ENCODE peak calls at places on chromosome 2, in four cellular contexts. D is fibroblast of lung, V is heart right ventricle, H is stomach. N is an unnamed sample.

GRCh38 chr2:16127958-16128357 is 187.6 kb downstream of the MYCN start:
- DNase-seq in D (no peak), V (no peak), H (no peak), N (no peak)

GRCh38 chr2:176096986-176097819 is 2.4 kb upstream of the HOXD12 start:
- DNase-seq in D (peak; percentile 66), V (peak; percentile 63), H (peak; percentile 76), N (peak; percentile 74)

GRCh38 chr2:19933351-19933981 is 31.7 kb upstream of the TTC32 start:
- DNase-seq in D (peak; percentile 38), V (no peak), H (no peak), N (no peak)

GRCh38 chr2:168140892-168141291 is 106.5 kb downstream of the STK39 start:
- DNase-seq in D (no peak), V (no peak), H (no peak), N (no peak)

GRCh38 chr2:33146112-33146511 is 199.4 kb downstream of the LTBP1 start:
- DNase-seq in D (peak; percentile 64), V (no peak), H (no peak), N (no peak)

GRCh38 chr2:240623531-240624010 is 1.7 kb upstream of the GPR35 start:
- DNase-seq in D (no peak), V (no peak), H (no peak), N (no peak)

GRCh38 chr2:443754-444153 is 155.9 kb upstream of the ALKAL2 start:
- DNase-seq in D (no peak), V (no peak), H (no peak), N (no peak)

GRCh38 chr2:47357475-47357874 is 45.5 kb upstream of the MSH2 start:
- DNase-seq in D (peak; percentile 49), V (no peak), H (no peak), N (no peak)

GRCh38 chr2:216142540-216142939 is 33.4 kb downstream of the XRCC5 start:
- DNase-seq in D (peak; percentile 63), V (no peak), H (no peak), N (no peak)

GRCh38 chr2:230901006-230901405 is 24.0 kb downstream of the GPR55 start:
- DNase-seq in D (no peak), V (no peak), H (no peak), N (no peak)

GRCh38 chr2:113075030-113075429 is 7.3 kb downstream of the IL1F10 start:
- DNase-seq in D (no peak), V (no peak), H (no peak), N (no peak)

GRCh38 chr2:7692657-7693161 is 775.5 kb downstream of the RNF144A start:
- DNase-seq in D (peak; percentile 90), V (peak; percentile 15), H (no peak), N (peak; percentile 76)

GRCh38 chr2:64222351-64222750 is 78.1 kb upstream of the PELI1 start:
- DNase-seq in D (peak; percentile 24), V (no peak), H (no peak), N (no peak)

GRCh38 chr2:42234056-42234455 is 64.9 kb downstream of the EML4 start:
- DNase-seq in D (peak; percentile 56), V (no peak), H (no peak), N (no peak)

GRCh38 chr2:201858781-201859180 is 52.4 kb downstream of the CDK15 start:
- DNase-seq in D (peak; percentile 75), V (no peak), H (no peak), N (no peak)

GRCh38 chr2:110866036-110866435 is 133.7 kb downstream of the ACOXL start:
- DNase-seq in D (no peak), V (no peak), H (no peak), N (no peak)

GRCh38 chr2:95323347-95324155 is 26.4 kb downstream of the KCNIP3 start:
- DNase-seq in D (peak; percentile 37), V (peak; percentile 1), H (peak; percentile 38), N (no peak)

GRCh38 chr2:239760596-239760995 is 264.5 kb downstream of the NDUFA10 start:
- DNase-seq in D (no peak), V (no peak), H (no peak), N (no peak)

GRCh38 chr2:175180701-175181103 is 808 bp downstream of the ATP5MC3 start:
- DNase-seq in D (peak; percentile 53), V (peak; percentile 20), H (peak; percentile 39), N (no peak)

GRCh38 chr2:136750065-136750464 is 15.3 kb upstream of the THSD7B start:
- DNase-seq in D (no peak), V (peak; percentile 9), H (no peak), N (no peak)

GRCh38 chr2:241083091-241083415 is 19.0 kb downstream of the MTERF4 start:
- DNase-seq in D (no peak), V (no peak), H (no peak), N (no peak)

GRCh38 chr2:166417669-166418068 is 41.9 kb upstream of the SCN9A start:
- DNase-seq in D (peak; percentile 74), V (no peak), H (no peak), N (no peak)

GRCh38 chr2:64354857-64355680 is 98.9 kb upstream of the LGALSL start:
- DNase-seq in D (peak; percentile 59), V (no peak), H (no peak), N (no peak)

GRCh38 chr2:219947575-219947974 is 320.1 kb downstream of the SLC4A3 start:
- DNase-seq in D (peak; percentile 18), V (no peak), H (no peak), N (no peak)

GRCh38 chr2:148932536-148932935 is 57.5 kb downstream of the KIF5C start:
- DNase-seq in D (no peak), V (no peak), H (no peak), N (no peak)

GRCh38 chr2:117858892-117859531 is 44.5 kb downstream of the DDX18 start:
- DNase-seq in D (no peak), V (no peak), H (no peak), N (no peak)

GRCh38 chr2:99697811-99698568 is 208.2 kb upstream of the REV1 start:
- DNase-seq in D (peak; percentile 94), V (peak; percentile 28), H (no peak), N (no peak)

GRCh38 chr2:219596954-219597551 is 604 bp upstream of the STK11IP start:
- DNase-seq in D (no peak), V (no peak), H (no peak), N (no peak)

GRCh38 chr2:41414486-41415230 is 633.2 kb upstream of the PKDCC start:
- DNase-seq in D (peak; percentile 20), V (no peak), H (no peak), N (no peak)

GRCh38 chr2:42895796-42896145 is 103.4 kb upstream of the HAAO start:
- DNase-seq in D (no peak), V (no peak), H (no peak), N (no peak)

GRCh38 chr2:118689874-118690273 is 157.6 kb downstream of the EN1 start:
- DNase-seq in D (no peak), V (no peak), H (no peak), N (no peak)

GRCh38 chr2:26768759-26769500 is 4.8 kb downstream of the SLC35F6 start:
- DNase-seq in D (peak; percentile 56), V (peak; percentile 66), H (peak; percentile 65), N (peak; percentile 94)

GRCh38 chr2:125516496-125517109 is 1139.4 kb upstream of the GYPC start:
- DNase-seq in D (peak; percentile 1), V (no peak), H (no peak), N (no peak)
- TF ChIP-seq CTCF in D (peak; percentile 49), V (peak; percentile 29), H (no peak), N (no peak)

GRCh38 chr2:73984922-73985317 is 210 bp downstream of the TET3 start:
- DNase-seq in D (no peak), V (peak; percentile 65), H (peak; percentile 61), N (no peak)
- H3K4me1 ChIP-seq in D (peaks cover 12% of the 10 kb centered on the region), V (peaks cover 71% of the 10 kb centered on the region), H (peaks cover 86% of the 10 kb centered on the region), N (peaks cover 81% of the 10 kb centered on the region)

DNA sequence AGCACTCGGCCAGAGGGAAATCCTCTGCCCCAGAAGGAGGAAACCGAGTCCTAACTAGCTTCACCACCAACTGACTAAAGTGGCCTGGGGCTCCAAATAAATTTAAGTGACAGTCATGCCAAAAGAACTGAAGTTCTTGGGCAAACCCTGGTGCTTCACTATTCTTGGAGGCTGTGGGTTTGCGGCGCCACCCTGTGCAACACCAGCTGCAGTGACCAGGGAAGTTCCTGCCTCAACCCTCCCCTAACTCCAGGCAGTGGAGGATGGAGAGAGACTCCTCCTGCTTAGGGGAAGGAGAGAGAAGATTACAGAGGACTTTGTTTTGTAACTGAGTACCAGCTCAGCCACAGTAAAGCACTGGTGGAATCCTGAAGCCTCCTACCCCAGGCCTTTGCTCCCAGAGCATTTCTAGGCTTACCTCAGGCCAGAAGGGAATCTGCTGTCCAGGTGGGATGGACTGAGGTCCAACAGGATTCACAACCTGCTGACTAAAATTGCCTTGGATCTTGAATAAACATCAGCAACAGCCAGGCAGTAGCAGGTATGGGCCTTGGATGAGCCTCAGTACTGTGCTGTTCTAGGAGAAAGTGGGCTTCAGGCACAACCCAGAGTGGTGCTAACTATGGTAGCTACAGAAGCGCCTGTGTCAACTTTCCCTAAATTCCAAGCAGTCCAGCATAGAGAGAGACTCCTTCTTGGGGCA is 29.4 kb upstream of the BMP10 start:
- DNase-seq in D (no peak), V (no peak), H (no peak), N (no peak)
- TF ChIP-seq CTCF in D (no peak), V (no peak), H (no peak), N (no peak)

DNA sequence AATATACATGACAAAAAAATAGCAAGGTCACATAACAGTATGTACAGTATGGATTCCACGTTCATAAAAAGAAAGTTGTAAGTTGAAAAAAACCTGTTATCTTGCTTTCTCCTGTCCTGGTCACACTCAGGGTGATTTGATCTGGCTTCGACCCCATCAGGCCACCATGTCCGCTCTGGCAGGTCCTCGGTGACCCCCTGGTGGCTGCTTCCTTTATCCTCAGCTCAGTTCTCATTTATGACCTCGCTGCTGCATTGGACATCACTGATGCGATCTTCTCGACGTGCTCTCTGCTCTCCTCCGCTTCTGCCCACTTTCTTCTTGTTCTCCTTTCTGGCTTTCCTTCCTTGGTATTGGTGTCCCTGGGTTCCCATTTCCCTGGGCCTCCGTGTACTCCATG is 29.7 kb downstream of the DGKD start:
- DNase-seq in D (no peak), V (no peak), H (no peak), N (no peak)
- H3K4me1 ChIP-seq in D (peaks cover 17% of the 10 kb centered on the region), V (peaks cover 61% of the 10 kb centered on the region), H (peaks cover 73% of the 10 kb centered on the region), N (peaks cover 38% of the 10 kb centered on the region)

GRCh38 chr2:199602271-199602895 is 144.6 kb upstream of the SATB2 start:
- DNase-seq in D (peak; percentile 10), V (no peak), H (no peak), N (no peak)
- TF ChIP-seq CTCF in D (peak; percentile 18), V (no peak), H (no peak), N (no peak)

GRCh38 chr2:70529663-70530062 is 24.0 kb downstream of the TGFA start:
- DNase-seq in D (no peak), V (no peak), H (no peak), N (no peak)

GRCh38 chr2:70528921-70529320 is 24.7 kb downstream of the TGFA start:
- DNase-seq in D (no peak), V (no peak), H (no peak), N (no peak)

GRCh38 chr2:70526126-70526525 is 27.5 kb downstream of the TGFA start:
- DNase-seq in D (no peak), V (no peak), H (no peak), N (no peak)

GRCh38 chr2:70527447-70528080 is 26.1 kb downstream of the TGFA start:
- DNase-seq in D (no peak), V (no peak), H (no peak), N (no peak)

DNA sequence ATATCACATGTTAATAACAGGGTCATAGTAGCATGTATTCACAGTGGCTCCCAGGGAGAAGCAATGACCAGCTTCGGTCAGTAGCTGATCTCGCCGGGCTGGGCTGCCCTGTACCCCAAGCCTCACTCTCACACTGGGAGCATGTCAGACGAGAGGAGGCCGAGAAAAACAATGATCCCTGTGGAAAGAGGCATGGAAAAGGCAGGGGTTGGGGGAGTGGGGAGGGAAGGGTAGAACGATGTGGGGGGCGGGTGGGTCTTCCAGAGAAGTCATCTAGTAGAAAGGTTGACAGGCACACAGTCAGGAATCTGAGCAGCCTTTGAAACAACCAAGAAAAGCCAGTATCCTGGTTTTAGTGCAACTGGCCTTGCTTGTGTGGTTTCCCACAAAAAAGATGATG is 25.4 kb downstream of the TGFA start:
- DNase-seq in D (no peak), V (no peak), H (no peak), N (no peak)
- H3K4me1 ChIP-seq in D (no peaks in the 10 kb centered on the region), V (peaks cover 10% of the 10 kb centered on the region), H (peaks cover 15% of the 10 kb centered on the region), N (peaks cover 23% of the 10 kb centered on the region)